ENCODE peak calls at places on chromosomes 3 and 15, in ten cellular contexts. T is GM12878; I is heart left ventricle; V is renal cortical epithelial cell; D is nephron progenitor cell; H is GM20000; U is endodermal cell; F is activated T-helper 2 cell treated with anti-CD3 and anti-CD28 coated beads, Interferon-gamma antibody, Interleukin-2, Interleukin-4, amounts not matched to agents 10 μg/mL and 5 μg/mL and 100 μg/mL, durations not matched to agents 14 hours and 24 hours and 36 hours; W is ELR; E is NCI-H1092 treated with DMSO at 0.1 percent for 48 hours. Y is an unnamed sample.

GRCh38 chr3:73353661-73354217 is 271.0 kb downstream of the PDZRN3 start:
- DNase-seq in T (no peak), I (no peak), V (no peak), D (peak; percentile 47), H (no peak), U (peak; percentile 52), F (no peak), W (no peak), E (no peak), Y (no peak)

GRCh38 chr15:39156636-39157255 is 424.1 kb upstream of the THBS1 start:
- DNase-seq in T (no peak), I (peak; percentile 29), V (no peak), D (no peak), H (no peak), U (no peak), F (no peak), W (no peak), E (no peak), Y (no peak)

GRCh38 chr15:90036806-90037509 is 35.8 kb downstream of the ZNF710 start:
- DNase-seq in T (no peak), I (no peak), V (no peak), D (no peak), H (no peak), U (peak; percentile 38), F (no peak), W (peak; percentile 10), E (no peak), Y (peak; percentile 42)

GRCh38 chr3:151009981-151010380 is 37.5 kb upstream of the CLRN1 start:
- DNase-seq in T (no peak), I (no peak), V (no peak), D (no peak), H (no peak), U (no peak), F (no peak), W (peak; percentile 21), E (no peak), Y (no peak)

GRCh38 chr15:20356444-20357138 is 185.0 kb downstream of the GOLGA6L6 start:
- DNase-seq in T (no peak), I (peak; percentile 52), V (no peak), D (no peak), H (peak; percentile 93), U (peak; percentile 90), F (peak; percentile 67), W (peak; percentile 2), E (no peak), Y (peak; percentile 100)

GRCh38 chr3:151183253-151183652 is 19.8 kb downstream of the GPR171 start:
- DNase-seq in T (no peak), I (no peak), V (no peak), D (no peak), H (no peak), U (no peak), F (no peak), W (no peak), E (no peak), Y (no peak)

GRCh38 chr15:48182749-48183148 is 4.7 kb upstream of the MYEF2 start:
- DNase-seq in T (no peak), I (no peak), V (no peak), D (no peak), H (no peak), U (no peak), F (no peak), W (no peak), E (no peak), Y (no peak)

GRCh38 chr3:194046995-194047681 is 88.8 kb upstream of the HES1 start:
- DNase-seq in T (no peak), I (peak; percentile 69), V (peak; percentile 32), D (no peak), H (no peak), U (no peak), F (no peak), W (no peak), E (peak; percentile 84), Y (no peak)

GRCh38 chr3:86937306-86937791 is 53.6 kb downstream of the VGLL3 start:
- DNase-seq in T (no peak), I (peak; percentile 33), V (no peak), D (no peak), H (no peak), U (no peak), F (no peak), W (peak; percentile 39), E (no peak), Y (no peak)

GRCh38 chr15:48315041-48315440 is 16.2 kb upstream of the DUT start:
- DNase-seq in T (no peak), I (no peak), V (no peak), D (no peak), H (no peak), U (no peak), F (no peak), W (no peak), E (no peak), Y (no peak)

GRCh38 chr3:111924283-111924682 is 54.5 kb upstream of the ABHD10 start:
- DNase-seq in T (no peak), I (peak; percentile 69), V (no peak), D (no peak), H (no peak), U (no peak), F (no peak), W (no peak), E (peak; percentile 79), Y (no peak)

GRCh38 chr3:152073267-152073666 is 195.5 kb upstream of the MBNL1 start:
- DNase-seq in T (no peak), I (no peak), V (no peak), D (no peak), H (no peak), U (no peak), F (no peak), W (peak; percentile 40), E (no peak), Y (no peak)

GRCh38 chr3:120567370-120568197 is 28.6 kb upstream of the NDUFB4 start:
- DNase-seq in T (no peak), I (no peak), V (peak; percentile 39), D (no peak), H (no peak), U (peak; percentile 61), F (no peak), W (peak; percentile 70), E (peak; percentile 58), Y (no peak)

GRCh38 chr15:32718082-32718821 is 448 bp downstream of the GREM1 start:
- DNase-seq in T (no peak), I (no peak), V (no peak), D (peak; percentile 52), H (peak; percentile 27), U (peak; percentile 78), F (no peak), W (peak; percentile 64), E (no peak), Y (no peak)